ENCODE peak calls at places on chromosome 5, in nine cellular contexts. V is psoas muscle, Y is mucosa of descending colon, R is GM23338, H is colonic mucosa, Z is lower lobe of right lung, C is thyroid gland, I is body of pancreas, G is tibial nerve. D is an unnamed sample.

GRCh38 chr5:171122372-171122771 is 186.7 kb upstream of the TLX3 start:
- DNase-seq in V (no peak), Y (no peak), R (no peak), H (peak; percentile 25), Z (no peak), C (peak; percentile 4), I (peak; percentile 20), G (peak; percentile 9), D (no peak)

GRCh38 chr5:37685211-37685610 is 154.6 kb downstream of the GDNF start:
- DNase-seq in V (no peak), Y (no peak), R (no peak), H (no peak), Z (no peak), C (no peak), I (no peak), G (no peak), D (no peak)

GRCh38 chr5:138463335-138464017 is 1.8 kb upstream of the EGR1 start:
- DNase-seq in V (no peak), Y (peak; percentile 64), R (peak; percentile 51), H (no peak), Z (peak; percentile 55), C (peak; percentile 56), I (peak; percentile 28), G (peak; percentile 14), D (no peak)

GRCh38 chr5:134131165-134131564 is 16.7 kb downstream of the TCF7 start:
- DNase-seq in V (peak; percentile 24), Y (peak; percentile 26), R (no peak), H (no peak), Z (peak; percentile 13), C (no peak), I (no peak), G (no peak), D (no peak)

GRCh38 chr5:16869821-16870796 is 66.0 kb downstream of the MYO10 start:
- DNase-seq in V (no peak), Y (no peak), R (no peak), H (no peak), Z (no peak), C (no peak), I (no peak), G (no peak), D (peak; percentile 79)

GRCh38 chr5:132093310-132093709 is 19.7 kb downstream of the CSF2 start:
- DNase-seq in V (no peak), Y (no peak), R (no peak), H (no peak), Z (no peak), C (no peak), I (no peak), G (no peak), D (no peak)

GRCh38 chr5:980001-980588 is 28.5 kb upstream of the NKD2 start:
- DNase-seq in V (no peak), Y (no peak), R (no peak), H (no peak), Z (no peak), C (no peak), I (no peak), G (no peak), D (no peak)

GRCh38 chr5:37816883-37817282 is 23.0 kb downstream of the GDNF start:
- DNase-seq in V (no peak), Y (no peak), R (no peak), H (no peak), Z (no peak), C (no peak), I (no peak), G (no peak), D (no peak)

GRCh38 chr5:64207978-64208377 is 42.3 kb downstream of the RNF180 start:
- DNase-seq in V (no peak), Y (no peak), R (peak; percentile 29), H (no peak), Z (no peak), C (no peak), I (no peak), G (no peak), D (peak; percentile 41)

GRCh38 chr5:111757582-111758283 is 739 bp upstream of the NREP start:
- DNase-seq in V (peak; percentile 96), Y (peak; percentile 94), R (peak; percentile 81), H (peak; percentile 93), Z (peak; percentile 94), C (peak; percentile 92), I (peak; percentile 96), G (peak; percentile 74), D (peak; percentile 64)

GRCh38 chr5:149471406-149472183 is 79.6 kb downstream of the CSNK1A1 start:
- DNase-seq in V (no peak), Y (peak; percentile 84), R (no peak), H (peak; percentile 86), Z (no peak), C (no peak), I (peak; percentile 64), G (no peak), D (peak; percentile 73)

GRCh38 chr5:1930880-1931589 is 48.3 kb upstream of the IRX4 start:
- DNase-seq in V (peak; percentile 64), Y (peak; percentile 50), R (peak; percentile 66), H (no peak), Z (no peak), C (peak; percentile 30), I (peak; percentile 55), G (no peak), D (no peak)

GRCh38 chr5:177427919-177428573 is 1.6 kb downstream of the GRK6 start:
- DNase-seq in V (peak; percentile 52), Y (peak; percentile 64), R (no peak), H (no peak), Z (peak; percentile 59), C (no peak), I (no peak), G (no peak), D (no peak)

GRCh38 chr5:31853398-31854135 is 214.6 kb downstream of the PDZD2 start:
- DNase-seq in V (no peak), Y (no peak), R (peak; percentile 41), H (no peak), Z (peak; percentile 53), C (peak; percentile 3), I (no peak), G (no peak), D (peak; percentile 46)

GRCh38 chr5:61298580-61298979 is 33.5 kb upstream of the ZSWIM6 start:
- DNase-seq in V (no peak), Y (no peak), R (no peak), H (no peak), Z (no peak), C (no peak), I (peak; percentile 67), G (no peak), D (peak; percentile 95)

GRCh38 chr5:137209232-137209810 is 289.8 kb downstream of the SPOCK1 start:
- DNase-seq in V (no peak), Y (no peak), R (no peak), H (no peak), Z (no peak), C (no peak), I (no peak), G (no peak), D (no peak)

GRCh38 chr5:79181419-79182022 is 54.4 kb upstream of the JMY start:
- DNase-seq in V (no peak), Y (no peak), R (no peak), H (no peak), Z (no peak), C (no peak), I (no peak), G (no peak), D (peak; percentile 46)

GRCh38 chr5:132385321-132386105 is 16.0 kb downstream of the SLC22A5 start:
- DNase-seq in V (no peak), Y (peak; percentile 59), R (peak; percentile 58), H (peak; percentile 72), Z (no peak), C (peak; percentile 49), I (peak; percentile 63), G (no peak), D (peak; percentile 44)

GRCh38 chr5:77628840-77629552 is 9.5 kb downstream of the OTP start:
- DNase-seq in V (no peak), Y (no peak), R (peak; percentile 36), H (no peak), Z (no peak), C (no peak), I (no peak), G (no peak), D (no peak)

GRCh38 chr5:132815454-132815853 is 2.4 kb downstream of the SOWAHA start:
- DNase-seq in V (no peak), Y (no peak), R (no peak), H (no peak), Z (no peak), C (no peak), I (no peak), G (no peak), D (no peak)

GRCh38 chr5:85938201-85938600 is 679.5 kb upstream of the COX7C start:
- DNase-seq in V (no peak), Y (no peak), R (no peak), H (no peak), Z (no peak), C (no peak), I (no peak), G (no peak), D (no peak)

GRCh38 chr5:65382582-65382981 is 99.1 kb downstream of the ADAMTS6 start:
- DNase-seq in V (no peak), Y (no peak), R (no peak), H (no peak), Z (no peak), C (no peak), I (no peak), G (no peak), D (peak; percentile 27)
- TF ChIP-seq CTCF in V (no peak), Y (no peak), R (no peak), H (no peak), Z (no peak), C (no peak), I (no peak), G (no peak), D (no peak)

GRCh38 chr5:150532996-150533395 is 25.1 kb downstream of the NDST1 start:
- DNase-seq in V (no peak), Y (peak; percentile 71), R (no peak), H (no peak), Z (no peak), C (no peak), I (no peak), G (no peak), D (no peak)
- H3K36me3 ChIP-seq in V (peaks cover 81% of the 10 kb centered on the region), Y (no peaks in the 10 kb centered on the region), R (peaks cover 16% of the 10 kb centered on the region), H (peaks cover 10% of the 10 kb centered on the region), Z (peaks cover 95% of the 10 kb centered on the region), C (peaks cover 44% of the 10 kb centered on the region), I (peaks cover 5% of the 10 kb centered on the region), G (peaks cover 7% of the 10 kb centered on the region), D (peaks cover 36% of the 10 kb centered on the region)

GRCh38 chr5:17882760-17883488 is 248.7 kb downstream of the TAF11L14 start:
- DNase-seq in V (no peak), Y (no peak), R (peak; percentile 70), H (no peak), Z (no peak), C (no peak), I (no peak), G (no peak), D (peak; percentile 95)
- TF ChIP-seq CTCF in V (no peak), Y (no peak), R (peak; percentile 47), H (no peak), Z (no peak), C (no peak), I (no peak), G (no peak), D (peak; percentile 69)

DNA sequence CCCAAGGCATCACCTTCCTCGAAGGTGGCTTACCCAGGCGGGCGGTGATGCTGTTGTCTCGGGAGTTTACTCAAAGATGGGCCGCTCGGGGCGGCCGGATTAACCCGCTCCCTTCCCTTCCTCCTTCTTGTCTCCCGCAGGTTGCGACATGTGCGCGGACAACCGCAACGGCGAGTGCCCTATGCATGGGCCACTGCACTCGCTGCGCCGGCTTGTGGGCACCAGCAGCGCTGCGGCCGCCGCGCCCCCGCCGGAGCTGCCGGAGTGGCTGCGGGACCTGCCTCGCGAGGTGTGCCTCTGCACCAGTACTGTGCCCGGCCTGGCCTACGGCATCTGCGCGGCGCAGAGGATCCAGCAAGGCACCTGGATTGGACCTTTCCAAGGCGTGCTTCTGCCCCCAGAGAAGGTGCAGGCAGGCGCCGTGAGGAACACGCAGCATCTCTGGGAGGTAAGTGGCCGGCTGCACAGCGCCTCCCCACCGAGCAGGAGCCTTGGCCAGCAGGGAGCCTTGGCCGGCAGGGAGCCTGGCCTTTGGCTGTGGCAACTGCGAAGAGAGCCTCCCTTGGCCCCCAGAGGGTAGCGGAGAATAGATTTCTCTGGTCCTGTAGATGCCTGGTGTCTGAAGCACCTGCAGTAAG is 10.6 kb downstream of the PRDM6 start:
- DNase-seq in V (peak; percentile 59), Y (no peak), R (peak; percentile 78), H (no peak), Z (peak; percentile 54), C (no peak), I (peak; percentile 59), G (no peak), D (no peak)
- H3K36me3 ChIP-seq in V (no peaks in the 10 kb centered on the region), Y (no peaks in the 10 kb centered on the region), R (no peaks in the 10 kb centered on the region), H (no peaks in the 10 kb centered on the region), Z (no peaks in the 10 kb centered on the region), C (no peaks in the 10 kb centered on the region), I (no peaks in the 10 kb centered on the region), G (no peaks in the 10 kb centered on the region), D (no peaks in the 10 kb centered on the region)

D was measured in bronchial epithelial cell.